ENCODE peak calls at places on chromosomes 4 and X, in five cellular contexts. One of them, this sample, is unnamed.

GRCh38 chr4:19375931-19376330 is 875.8 kb upstream of the SLIT2 start:
- DNase-seq in left ventricle myocardium inferior: no peak
- DNase-seq in A549: no peak
- DNase-seq in tibial nerve: no peak
- DNase-seq in mesothelial cell of epicardium: no peak
- DNase-seq in this sample: no peak

GRCh38 chr4:123547167-123547817 is 150.7 kb downstream of the SPRY1 start:
- DNase-seq in left ventricle myocardium inferior: no peak
- DNase-seq in A549: no peak
- DNase-seq in tibial nerve: no peak
- DNase-seq in mesothelial cell of epicardium: peak; percentile 69
- DNase-seq in this sample: peak; percentile 86

GRCh38 chrX:56505866-56506265 is 57.6 kb upstream of the UBQLN2 start:
- DNase-seq in left ventricle myocardium inferior: no peak
- DNase-seq in A549: no peak
- DNase-seq in tibial nerve: no peak
- DNase-seq in mesothelial cell of epicardium: no peak
- DNase-seq in this sample: no peak

GRCh38 chr4:173424899-173425805 is 26.2 kb upstream of the SCRG1 start:
- DNase-seq in left ventricle myocardium inferior: no peak
- DNase-seq in A549: no peak
- DNase-seq in tibial nerve: no peak
- DNase-seq in mesothelial cell of epicardium: no peak
- DNase-seq in this sample: no peak

GRCh38 chr4:6446538-6447451 is 25.6 kb downstream of the PPP2R2C start:
- DNase-seq in left ventricle myocardium inferior: peak; percentile 49
- DNase-seq in A549: no peak
- DNase-seq in tibial nerve: no peak
- DNase-seq in mesothelial cell of epicardium: no peak
- DNase-seq in this sample: no peak

GRCh38 chr4:185754961-185755360 is 57.0 kb downstream of the SORBS2 start:
- DNase-seq in left ventricle myocardium inferior: no peak
- DNase-seq in A549: no peak
- DNase-seq in tibial nerve: no peak
- DNase-seq in mesothelial cell of epicardium: no peak
- DNase-seq in this sample: no peak

GRCh38 chrX:117996408-117996807 is 120.2 kb downstream of the KLHL13 start:
- DNase-seq in left ventricle myocardium inferior: no peak
- DNase-seq in A549: no peak
- DNase-seq in tibial nerve: no peak
- DNase-seq in mesothelial cell of epicardium: no peak
- DNase-seq in this sample: no peak

GRCh38 chrX:115017455-115017854 is at the start of gene IL13RA2:
- DNase-seq in left ventricle myocardium inferior: no peak
- DNase-seq in A549: no peak
- DNase-seq in tibial nerve: no peak
- DNase-seq in mesothelial cell of epicardium: no peak
- DNase-seq in this sample: no peak

GRCh38 chr4:98232202-98232601 is 29.0 kb upstream of the RAP1GDS1 start:
- DNase-seq in left ventricle myocardium inferior: no peak
- DNase-seq in A549: peak; percentile 9
- DNase-seq in tibial nerve: no peak
- DNase-seq in mesothelial cell of epicardium: no peak
- DNase-seq in this sample: no peak

GRCh38 chrX:42241421-42241820 is 318.1 kb upstream of the CASK start:
- DNase-seq in left ventricle myocardium inferior: no peak
- DNase-seq in A549: no peak
- DNase-seq in tibial nerve: no peak
- DNase-seq in mesothelial cell of epicardium: no peak
- DNase-seq in this sample: no peak

DNA sequence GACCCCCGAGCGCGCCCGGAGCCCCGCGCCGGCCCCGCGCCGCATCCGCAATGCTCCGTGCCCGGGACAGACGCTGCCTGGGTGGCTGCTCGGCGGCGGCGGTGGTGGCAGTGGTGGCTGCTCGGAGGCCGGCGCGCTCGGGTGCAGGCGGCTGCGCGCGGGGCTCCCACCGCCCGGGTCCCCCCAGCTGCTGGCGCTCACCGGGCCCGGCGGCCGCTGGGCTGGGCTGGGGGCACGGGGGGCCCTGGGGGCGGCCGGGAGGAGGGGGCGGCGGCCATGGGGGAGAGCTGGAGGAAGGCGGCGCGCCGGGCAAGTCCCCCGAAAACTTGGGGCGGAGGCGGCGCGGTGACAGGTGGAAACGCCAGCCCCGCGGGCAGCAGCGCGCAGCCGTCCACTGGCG is 83.4 kb upstream of the DHRSX start:
- DNase-seq in left ventricle myocardium inferior: no peak
- DNase-seq in A549: no peak
- DNase-seq in tibial nerve: no peak
- DNase-seq in mesothelial cell of epicardium: no peak
- DNase-seq in this sample: no peak
- TF ChIP-seq CTCF in left ventricle myocardium inferior: no peak
- TF ChIP-seq CTCF in A549: no peak
- TF ChIP-seq CTCF in tibial nerve: no peak
- TF ChIP-seq CTCF in mesothelial cell of epicardium: no peak
- TF ChIP-seq CTCF in this sample: no peak

GRCh38 chr4:112910109-112910736 is 139.2 kb upstream of the ANK2 start:
- DNase-seq in left ventricle myocardium inferior: no peak
- DNase-seq in A549: no peak
- DNase-seq in tibial nerve: no peak
- DNase-seq in mesothelial cell of epicardium: no peak
- DNase-seq in this sample: peak; percentile 4
- TF ChIP-seq CTCF in left ventricle myocardium inferior: peak; percentile 45
- TF ChIP-seq CTCF in A549: no peak
- TF ChIP-seq CTCF in tibial nerve: no peak
- TF ChIP-seq CTCF in mesothelial cell of epicardium: no peak
- TF ChIP-seq CTCF in this sample: no peak

GRCh38 chr4:4542824-4543485 is 1.1 kb upstream of the STX18 start:
- DNase-seq in left ventricle myocardium inferior: no peak
- DNase-seq in A549: no peak
- DNase-seq in tibial nerve: no peak
- DNase-seq in mesothelial cell of epicardium: no peak
- DNase-seq in this sample: no peak

GRCh38 chr4:4541040-4541631 is 712 bp downstream of the STX18 start:
- DNase-seq in left ventricle myocardium inferior: no peak
- DNase-seq in A549: peak; percentile 41
- DNase-seq in tibial nerve: no peak
- DNase-seq in mesothelial cell of epicardium: no peak
- DNase-seq in this sample: peak; percentile 51

GRCh38 chr4:4541661-4542570 is at the start of gene STX18:
- DNase-seq in left ventricle myocardium inferior: peak; percentile 86
- DNase-seq in A549: peak; percentile 88
- DNase-seq in tibial nerve: peak; percentile 41
- DNase-seq in mesothelial cell of epicardium: peak; percentile 96
- DNase-seq in this sample: peak; percentile 95
- TF ChIP-seq CTCF in left ventricle myocardium inferior: no peak
- TF ChIP-seq CTCF in A549: no peak
- TF ChIP-seq CTCF in tibial nerve: no peak
- TF ChIP-seq CTCF in mesothelial cell of epicardium: no peak
- TF ChIP-seq CTCF in this sample: no peak

GRCh38 chr4:106195435-106195950 is 120.5 kb downstream of the TBCK start:
- DNase-seq in left ventricle myocardium inferior: no peak
- DNase-seq in A549: no peak
- DNase-seq in tibial nerve: no peak
- DNase-seq in mesothelial cell of epicardium: no peak
- DNase-seq in this sample: no peak

DNA sequence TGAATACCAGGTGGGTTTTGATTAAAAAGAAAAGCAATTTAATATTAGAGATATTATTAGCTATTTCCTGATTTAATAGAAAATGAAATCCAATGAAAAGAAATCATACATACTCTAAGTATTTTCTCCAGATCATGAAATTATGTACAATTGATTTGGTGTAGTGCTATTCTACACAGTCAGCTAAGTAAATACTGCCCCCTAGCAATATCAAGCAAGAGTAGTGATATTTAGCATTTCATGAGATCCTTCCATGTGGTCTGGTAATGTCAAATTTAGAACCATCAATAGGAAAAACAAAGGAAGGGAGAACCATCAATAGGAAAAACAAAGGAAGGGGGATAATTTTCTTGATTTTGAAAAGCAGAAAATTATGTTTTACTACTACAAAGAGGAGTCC is 114.6 kb downstream of the TBCK start:
- DNase-seq in left ventricle myocardium inferior: no peak
- DNase-seq in A549: peak; percentile 5
- DNase-seq in tibial nerve: no peak
- DNase-seq in mesothelial cell of epicardium: no peak
- DNase-seq in this sample: no peak
- TF ChIP-seq CTCF in left ventricle myocardium inferior: peak; percentile 55
- TF ChIP-seq CTCF in A549: peak; percentile 43
- TF ChIP-seq CTCF in tibial nerve: peak; percentile 16
- TF ChIP-seq CTCF in mesothelial cell of epicardium: no peak
- TF ChIP-seq CTCF in this sample: no peak

GRCh38 chrX:23554304-23554703 is 113.0 kb upstream of the PRDX4 start:
- DNase-seq in left ventricle myocardium inferior: no peak
- DNase-seq in A549: peak; percentile 51
- DNase-seq in tibial nerve: no peak
- DNase-seq in mesothelial cell of epicardium: no peak
- DNase-seq in this sample: no peak

GRCh38 chrX:23557070-23557469 is 110.2 kb upstream of the PRDX4 start:
- DNase-seq in left ventricle myocardium inferior: no peak
- DNase-seq in A549: peak; percentile 11
- DNase-seq in tibial nerve: no peak
- DNase-seq in mesothelial cell of epicardium: no peak
- DNase-seq in this sample: no peak

GRCh38 chrX:23559975-23560374 is 107.3 kb upstream of the PRDX4 start:
- DNase-seq in left ventricle myocardium inferior: no peak
- DNase-seq in A549: no peak
- DNase-seq in tibial nerve: no peak
- DNase-seq in mesothelial cell of epicardium: no peak
- DNase-seq in this sample: no peak
- TF ChIP-seq CTCF in left ventricle myocardium inferior: no peak
- TF ChIP-seq CTCF in A549: no peak
- TF ChIP-seq CTCF in tibial nerve: no peak
- TF ChIP-seq CTCF in mesothelial cell of epicardium: peak; percentile 16
- TF ChIP-seq CTCF in this sample: no peak

GRCh38 chrX:150874448-150874847 is 24.0 kb downstream of the CD99L2 start:
- DNase-seq in left ventricle myocardium inferior: no peak
- DNase-seq in A549: no peak
- DNase-seq in tibial nerve: no peak
- DNase-seq in mesothelial cell of epicardium: no peak
- DNase-seq in this sample: no peak

GRCh38 chrX:150870487-150871340 is 27.8 kb downstream of the CD99L2 start:
- DNase-seq in left ventricle myocardium inferior: no peak
- DNase-seq in A549: no peak
- DNase-seq in tibial nerve: no peak
- DNase-seq in mesothelial cell of epicardium: no peak
- DNase-seq in this sample: no peak

GRCh38 chrX:150873616-150874015 is 24.9 kb downstream of the CD99L2 start:
- DNase-seq in left ventricle myocardium inferior: peak; percentile 44
- DNase-seq in A549: no peak
- DNase-seq in tibial nerve: no peak
- DNase-seq in mesothelial cell of epicardium: no peak
- DNase-seq in this sample: no peak

GRCh38 chrX:150871341-150871811 is 27.1 kb downstream of the CD99L2 start:
- DNase-seq in left ventricle myocardium inferior: no peak
- DNase-seq in A549: no peak
- DNase-seq in tibial nerve: no peak
- DNase-seq in mesothelial cell of epicardium: no peak
- DNase-seq in this sample: no peak

DNA sequence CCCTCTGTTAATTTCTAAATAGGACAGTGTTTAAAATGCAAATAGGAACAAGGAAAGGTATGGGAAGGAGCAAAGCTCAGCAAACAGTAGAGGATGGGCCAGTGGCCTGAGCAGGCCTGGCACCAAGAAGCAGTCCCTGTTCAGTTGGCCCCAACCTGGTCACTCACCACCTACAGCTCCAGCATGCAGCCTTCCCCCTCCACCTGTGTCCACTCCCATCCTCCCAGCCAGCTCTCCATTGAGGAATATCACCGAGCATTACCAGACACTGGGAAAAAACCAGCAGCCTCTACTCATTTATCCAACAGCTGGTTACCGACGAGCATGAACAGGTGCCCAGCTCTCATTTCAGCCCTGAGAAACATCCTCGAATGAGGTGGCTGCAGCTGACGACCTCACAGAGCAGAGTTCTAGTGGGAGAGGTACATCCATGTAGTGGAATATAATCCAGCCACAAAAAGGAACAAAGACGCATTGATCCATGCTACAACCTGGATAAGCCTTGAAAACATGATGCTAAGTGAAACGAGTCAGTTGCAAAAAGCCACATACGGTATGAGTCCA is 25.6 kb downstream of the CD99L2 start:
- DNase-seq in left ventricle myocardium inferior: no peak
- DNase-seq in A549: no peak
- DNase-seq in tibial nerve: no peak
- DNase-seq in mesothelial cell of epicardium: no peak
- DNase-seq in this sample: no peak
- TF ChIP-seq CTCF in left ventricle myocardium inferior: no peak
- TF ChIP-seq CTCF in A549: no peak
- TF ChIP-seq CTCF in tibial nerve: no peak
- TF ChIP-seq CTCF in mesothelial cell of epicardium: no peak
- TF ChIP-seq CTCF in this sample: no peak

DNA sequence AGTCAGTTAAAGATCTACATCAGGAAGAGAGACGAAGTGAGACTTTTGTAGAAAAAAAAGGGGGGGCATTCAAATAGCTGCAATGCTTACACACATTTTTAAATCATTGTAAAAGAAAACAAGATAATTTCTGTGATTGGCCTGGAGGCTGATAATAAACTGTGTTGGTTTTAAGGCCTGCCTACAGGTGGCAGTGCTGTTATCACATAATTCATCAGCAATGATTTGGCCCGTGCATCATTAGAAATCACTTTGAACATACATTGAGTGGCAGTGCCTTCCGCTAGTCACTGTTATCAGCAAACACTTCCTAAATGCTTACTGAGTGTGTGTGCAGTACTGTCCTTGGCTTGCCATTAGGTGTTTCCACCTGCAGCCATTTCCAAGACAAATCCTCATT is 831.9 kb downstream of the TRIML1 start:
- DNase-seq in left ventricle myocardium inferior: no peak
- DNase-seq in A549: peak; percentile 16
- DNase-seq in tibial nerve: no peak
- DNase-seq in mesothelial cell of epicardium: no peak
- DNase-seq in this sample: no peak
- TF ChIP-seq CTCF in left ventricle myocardium inferior: peak; percentile 25
- TF ChIP-seq CTCF in A549: no peak
- TF ChIP-seq CTCF in tibial nerve: no peak
- TF ChIP-seq CTCF in mesothelial cell of epicardium: no peak
- TF ChIP-seq CTCF in this sample: no peak

DNA sequence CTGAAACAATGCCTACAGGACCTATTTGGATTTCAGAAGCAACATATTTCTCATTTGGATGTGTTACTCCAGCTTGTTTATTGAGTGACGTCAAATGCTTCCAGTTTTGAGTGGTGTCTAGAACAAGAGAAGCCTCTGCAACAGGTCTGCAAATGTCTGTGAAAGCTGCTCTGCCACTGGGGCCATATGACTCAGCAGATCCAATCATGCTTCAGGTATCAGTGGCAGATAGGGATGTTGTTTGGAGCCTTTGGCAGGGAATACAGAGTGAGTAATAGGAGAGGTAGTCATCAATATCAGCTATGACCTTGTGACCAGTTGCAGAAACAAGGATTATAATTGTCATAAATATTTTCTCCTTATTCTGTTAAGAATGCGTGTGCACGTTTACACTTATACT is 141.1 kb upstream of the ZXDA start:
- DNase-seq in left ventricle myocardium inferior: no peak
- DNase-seq in A549: peak; percentile 0
- DNase-seq in tibial nerve: no peak
- DNase-seq in mesothelial cell of epicardium: no peak
- DNase-seq in this sample: no peak
- TF ChIP-seq CTCF in left ventricle myocardium inferior: no peak
- TF ChIP-seq CTCF in A549: no peak
- TF ChIP-seq CTCF in tibial nerve: no peak
- TF ChIP-seq CTCF in mesothelial cell of epicardium: no peak
- TF ChIP-seq CTCF in this sample: no peak

This sample was measured in mucosa of descending colon.